ENCODE peak calls at places on chromosomes 6 and 20, in nine cellular contexts. B is transverse colon, D is ovary, U is PC-3, E is PC-9, K is esophagus muscularis mucosa, R is pancreas, Y is left lung, M is psoas muscle. G is an unnamed sample. For H3K36me3 and H3K4me1, the result is how much of the 10 kb centered on the place peaks cover.

GRCh38 chr6:27205375-27206278 is 41.9 kb upstream of the PRSS16 start:
- DNase-seq in U (no peak), M (no peak), D (no peak), R (no peak), B (no peak), E (no peak), Y (no peak), K (no peak), G (no peak)

GRCh38 chr6:30447237-30447636 is 42.1 kb upstream of the HLA-E start:
- DNase-seq in B (no peak), E (no peak), M (no peak), D (no peak), R (no peak), Y (no peak), K (no peak), U (peak), G (no peak)

GRCh38 chr6:118708736-118709135 is 57.3 kb upstream of the CEP85L start:
- DNase-seq in R (no peak), D (no peak), U (peak), Y (no peak), B (no peak), E (no peak), M (no peak), K (no peak), G (no peak)

GRCh38 chr6:157332813-157333212 is 9.5 kb upstream of the TMEM242 start:
- DNase-seq in E (no peak), M (no peak), K (no peak), D (no peak), B (no peak), Y (no peak), R (no peak), U (no peak), G (no peak)

GRCh38 chr20:36128463-36129176 is 25.9 kb upstream of the EPB41L1 start:
- DNase-seq in Y (no peak), D (no peak), U (peak), R (no peak), E (peak), K (no peak), B (no peak), M (no peak), G (no peak)

GRCh38 chr6:144064402-144064830 is 31.0 kb downstream of the SF3B5 start:
- DNase-seq in Y (peak), B (peak), D (peak), K (no peak), E (no peak), U (no peak), M (peak), R (peak), G (peak)

GRCh38 chr20:46959081-46959692 is 64.5 kb downstream of the EYA2 start:
- DNase-seq in K (no peak), Y (no peak), U (peak), D (no peak), R (no peak), M (no peak), E (peak), B (no peak), G (no peak)

GRCh38 chr6:53961679-53962370 is 149.4 kb upstream of the MLIP start:
- DNase-seq in E (peak), R (no peak), Y (no peak), U (peak), B (no peak), D (no peak), M (no peak), K (no peak), G (no peak)

GRCh38 chr20:9241232-9241692 is 172.4 kb downstream of the PLCB4 start:
- DNase-seq in E (peak), U (peak), M (no peak), R (no peak), K (no peak), D (no peak), Y (no peak), B (peak), G (no peak)

GRCh38 chr6:166931426-166931970 is 24.9 kb downstream of the RNASET2 start:
- DNase-seq in Y (no peak), R (no peak), M (no peak), B (no peak), E (no peak), U (no peak), K (no peak), D (no peak), G (no peak)

GRCh38 chr20:1803216-1804128 is 91.7 kb upstream of the SIRPA start:
- DNase-seq in U (no peak), D (peak), E (no peak), R (no peak), K (no peak), B (peak), M (peak), Y (peak), G (peak)

GRCh38 chr6:96853083-96853482 is 15.8 kb upstream of the GPR63 start:
- DNase-seq in D (no peak), E (no peak), Y (no peak), K (no peak), B (no peak), U (no peak), M (no peak), R (no peak), G (no peak)

GRCh38 chr6:20907486-20908071 is 373.3 kb downstream of the CDKAL1 start:
- DNase-seq in Y (no peak), R (no peak), M (no peak), D (no peak), K (no peak), U (no peak), B (no peak), E (no peak), G (no peak)

GRCh38 chr6:109475625-109476024 is 7.4 kb downstream of the ZBTB24 start:
- DNase-seq in E (no peak), D (no peak), R (no peak), B (no peak), Y (no peak), M (no peak), U (no peak), K (no peak), G (no peak)

GRCh38 chr6:161088676-161089328 is 97.2 kb downstream of the MAP3K4 start:
- DNase-seq in R (no peak), E (no peak), B (no peak), M (no peak), D (no peak), Y (no peak), K (no peak), U (no peak), G (no peak)

GRCh38 chr6:32112436-32112980 is 3.4 kb upstream of the TNXB start:
- DNase-seq in Y (no peak), M (peak), U (no peak), B (no peak), R (no peak), E (no peak), K (no peak), D (no peak), G (no peak)
- H3K36me3 ChIP-seq in Y (under half), M (under half), U (under half), B (under half), R (under half), E (under half), K (under half), D (under half), G (under half)

GRCh38 chr6:114342826-114343781 is at the start of gene HS3ST5:
- DNase-seq in U (peak), E (peak), K (no peak), M (peak), B (peak), D (no peak), R (peak), Y (peak), G (no peak)
- TF ChIP-seq CTCF in U (peak), E (no peak), K (no peak), M (peak), B (peak), D (no peak), R (no peak), Y (peak), G (no peak)

GRCh38 chr6:160038479-160038878 is 69.6 kb downstream of the IGF2R start:
- DNase-seq in Y (no peak), K (peak), U (no peak), D (no peak), R (no peak), B (no peak), M (no peak), E (no peak), G (no peak)

GRCh38 chr6:160039441-160039840 is 70.6 kb downstream of the IGF2R start:
- DNase-seq in K (no peak), B (no peak), E (no peak), U (no peak), M (no peak), Y (no peak), R (no peak), D (no peak), G (no peak)

GRCh38 chr6:160040527-160041264 is 71.8 kb downstream of the IGF2R start:
- DNase-seq in B (no peak), E (no peak), M (no peak), U (no peak), K (no peak), Y (no peak), D (no peak), R (no peak), G (no peak)

GRCh38 chr6:160041608-160042007 is 72.7 kb downstream of the IGF2R start:
- DNase-seq in U (peak), D (peak), Y (peak), B (no peak), E (no peak), M (peak), K (no peak), R (peak), G (no peak)

GRCh38 chr6:160040055-160040454 is 71.2 kb downstream of the IGF2R start:
- DNase-seq in K (no peak), R (no peak), E (no peak), U (no peak), B (no peak), M (no peak), D (no peak), Y (no peak), G (no peak)
- H3K4me1 ChIP-seq in K (under half), R (under half), E (under half), U (half or more), B (under half), M (under half), D (under half), Y (under half), G (under half)

GRCh38 chr6:65524232-65524631 is 182.8 kb downstream of the EYS start:
- DNase-seq in B (no peak), Y (no peak), R (no peak), E (no peak), D (no peak), M (no peak), U (no peak), K (no peak), G (no peak)
- H3K36me3 ChIP-seq in B (under half), Y (under half), R (under half), E (under half), D (under half), M (under half), U (under half), K (under half), G (under half)